ENCODE peak calls at places on chromosomes 11 and 22, in eight cellular contexts. T is T-cell, S is cardiac fibroblast, K is H9, V is dermis microvascular lymphatic vessel endothelial cell, W is HepG2, M is activated T-cell treated with anti-CD3 and anti-CD28 coated beads for 1 hour, X is progenitor cell of endocrine pancreas. H is an unnamed sample.

GRCh38 chr11:5380740-5381342 is 2.8 kb upstream of the OR51M1 start:
- DNase-seq in T (no peak), S (peak; percentile 83), K (peak; percentile 76), V (peak; percentile 75), W (peak; percentile 52), M (no peak), X (peak; percentile 38), H (no peak)

GRCh38 chr11:35192347-35192746 is 53.4 kb downstream of the CD44 start:
- DNase-seq in T (no peak), S (peak; percentile 38), K (no peak), V (peak; percentile 49), W (peak; percentile 34), M (no peak), X (no peak), H (no peak)

GRCh38 chr11:122754553-122755322 is 83.6 kb upstream of the CRTAM start:
- DNase-seq in T (no peak), S (no peak), K (peak; percentile 41), V (peak; percentile 35), W (peak; percentile 24), M (no peak), X (no peak), H (peak; percentile 33)

GRCh38 chr11:80086496-80087055 is 645.7 kb upstream of the TENM4 start:
- DNase-seq in T (no peak), S (no peak), K (no peak), V (no peak), W (no peak), M (no peak), X (no peak), H (no peak)

GRCh38 chr11:47675851-47676250 is 33.5 kb upstream of the MTCH2 start:
- DNase-seq in T (no peak), S (no peak), K (no peak), V (no peak), W (no peak), M (no peak), X (no peak), H (no peak)

GRCh38 chr22:40076702-40077645 is 82.2 kb downstream of the FAM83F start:
- DNase-seq in T (no peak), S (peak; percentile 8), K (no peak), V (no peak), W (no peak), M (no peak), X (no peak), H (no peak)

GRCh38 chr11:61062181-61062955 is 39.9 kb upstream of the CD5 start:
- DNase-seq in T (no peak), S (no peak), K (peak; percentile 3), V (no peak), W (no peak), M (no peak), X (no peak), H (no peak)

GRCh38 chr11:91960770-91961169 is 263.8 kb upstream of the FAT3 start:
- DNase-seq in T (no peak), S (no peak), K (no peak), V (no peak), W (no peak), M (no peak), X (no peak), H (no peak)

GRCh38 chr11:73559758-73560157 is 38.2 kb downstream of the FAM168A start:
- DNase-seq in T (no peak), S (no peak), K (no peak), V (no peak), W (no peak), M (no peak), X (no peak), H (no peak)

GRCh38 chr11:1739576-1739975 is 10.8 kb downstream of the IFITM10 start:
- DNase-seq in T (no peak), S (no peak), K (no peak), V (no peak), W (no peak), M (no peak), X (no peak), H (no peak)

GRCh38 chr11:105298630-105299029 is 159.1 kb upstream of the CARD18 start:
- DNase-seq in T (no peak), S (peak; percentile 51), K (no peak), V (no peak), W (no peak), M (no peak), X (no peak), H (no peak)

GRCh38 chr11:70111269-70112016 is 33.3 kb downstream of the ANO1 start:
- DNase-seq in T (no peak), S (peak; percentile 60), K (no peak), V (peak; percentile 31), W (peak; percentile 5), M (no peak), X (no peak), H (no peak)

GRCh38 chr22:50112151-50113118 is 22.6 kb downstream of the MOV10L1 start:
- DNase-seq in T (no peak), S (peak; percentile 89), K (no peak), V (peak; percentile 96), W (no peak), M (no peak), X (no peak), H (no peak)

GRCh38 chr11:68651985-68652682 is 32.2 kb upstream of the GAL start:
- DNase-seq in T (no peak), S (no peak), K (no peak), V (no peak), W (no peak), M (no peak), X (no peak), H (no peak)

GRCh38 chr22:20127318-20127868 is 4.2 kb upstream of the ZDHHC8 start:
- DNase-seq in T (no peak), S (no peak), K (no peak), V (no peak), W (no peak), M (no peak), X (no peak), H (no peak)

GRCh38 chr11:742156-742546 is 5.1 kb upstream of the TALDO1 start:
- DNase-seq in T (no peak), S (no peak), K (no peak), V (no peak), W (no peak), M (no peak), X (no peak), H (no peak)

GRCh38 chr22:27380826-27381225 is 420.7 kb downstream of the MN1 start:
- DNase-seq in T (no peak), S (no peak), K (peak; percentile 4), V (no peak), W (no peak), M (no peak), X (no peak), H (no peak)

GRCh38 chr22:47012589-47013365 is 250.3 kb downstream of the TBC1D22A start:
- DNase-seq in T (no peak), S (no peak), K (no peak), V (no peak), W (peak; percentile 15), M (no peak), X (no peak), H (no peak)

GRCh38 chr11:75031224-75031753 is 42.6 kb downstream of the NEU3 start:
- DNase-seq in T (no peak), S (peak; percentile 92), K (peak; percentile 19), V (peak; percentile 87), W (peak; percentile 41), M (no peak), X (no peak), H (no peak)

GRCh38 chr22:18085188-18085587 is 7.4 kb downstream of the PEX26 start:
- DNase-seq in T (no peak), S (peak; percentile 58), K (no peak), V (no peak), W (no peak), M (no peak), X (no peak), H (no peak)

GRCh38 chr11:20443596-20443995 is 56.1 kb downstream of the PRMT3 start:
- DNase-seq in T (no peak), S (peak; percentile 50), K (no peak), V (peak; percentile 47), W (peak; percentile 5), M (no peak), X (no peak), H (peak; percentile 1)

GRCh38 chr11:72758304-72758689 is 6.1 kb upstream of the ARAP1 start:
- DNase-seq in T (no peak), S (peak; percentile 83), K (no peak), V (no peak), W (no peak), M (no peak), X (no peak), H (no peak)

GRCh38 chr22:47586946-47587345 is 824.5 kb downstream of the TBC1D22A start:
- DNase-seq in T (no peak), S (no peak), K (no peak), V (no peak), W (no peak), M (no peak), X (no peak), H (no peak)

GRCh38 chr22:50485221-50486131 is 1.2 kb upstream of the MIOX start:
- DNase-seq in T (no peak), S (no peak), K (no peak), V (no peak), W (peak; percentile 35), M (no peak), X (no peak), H (no peak)

GRCh38 chr22:47173535-47174021 is 411.1 kb downstream of the TBC1D22A start:
- DNase-seq in T (no peak), S (no peak), K (no peak), V (no peak), W (no peak), M (no peak), X (no peak), H (no peak)

GRCh38 chr11:134530826-134531225 is 118.8 kb upstream of the B3GAT1 start:
- DNase-seq in T (no peak), S (no peak), K (peak; percentile 18), V (no peak), W (no peak), M (no peak), X (no peak), H (no peak)

GRCh38 chr11:38756537-38756936 is 2158.5 kb upstream of the RAG2 start:
- DNase-seq in T (no peak), S (no peak), K (no peak), V (no peak), W (no peak), M (no peak), X (no peak), H (no peak)

GRCh38 chr11:66912361-66912760 is 45.8 kb downstream of the PC start:
- DNase-seq in T (no peak), S (no peak), K (peak; percentile 63), V (peak; percentile 40), W (no peak), M (no peak), X (no peak), H (no peak)

GRCh38 chr11:67564230-67564629 is 19.4 kb upstream of the GSTP1 start:
- DNase-seq in T (no peak), S (peak; percentile 43), K (no peak), V (no peak), W (no peak), M (no peak), X (no peak), H (no peak)

GRCh38 chr11:120273432-120273831 is 33.5 kb downstream of the POU2F3 start:
- DNase-seq in T (no peak), S (peak; percentile 27), K (no peak), V (no peak), W (no peak), M (no peak), X (no peak), H (no peak)

GRCh38 chr11:69308531-69308930 is 14.6 kb downstream of the MYEOV start:
- DNase-seq in T (no peak), S (no peak), K (no peak), V (no peak), W (no peak), M (no peak), X (no peak), H (no peak)

GRCh38 chr11:931385-931784 is 5.7 kb downstream of the AP2A2 start:
- DNase-seq in T (no peak), S (peak; percentile 40), K (no peak), V (peak; percentile 90), W (no peak), M (no peak), X (no peak), H (no peak)

GRCh38 chr11:92775277-92775676 is 194.2 kb upstream of the MTNR1B start:
- DNase-seq in T (no peak), S (no peak), K (no peak), V (no peak), W (no peak), M (no peak), X (no peak), H (no peak)

GRCh38 chr11:117825538-117826359 is 1.2 kb upstream of the FXYD2 start:
- DNase-seq in T (no peak), S (no peak), K (peak; percentile 15), V (no peak), W (no peak), M (no peak), X (no peak), H (no peak)

H was measured in central memory CD4-positive, alpha-beta T cell.